ENCODE peak calls at places on chromosomes 6 and 20, in seven cellular contexts. F, L, J, D, O, G and S are unnamed samples.

GRCh38 chr6:1916334-1916985 is 306.7 kb downstream of the FOXC1 start:
- DNase-seq in F (peak; percentile 83), L (no peak), J (no peak), D (peak; percentile 23), O (peak; percentile 38), G (peak; percentile 91), S (no peak)

GRCh38 chr6:17816921-17817611 is 110.3 kb upstream of the NUP153 start:
- DNase-seq in F (peak; percentile 75), L (no peak), J (no peak), D (peak; percentile 18), O (peak; percentile 39), G (peak; percentile 96), S (no peak)

GRCh38 chr6:151381722-151382121 is 9.6 kb downstream of the ZBTB2 start:
- DNase-seq in F (no peak), L (no peak), J (no peak), D (no peak), O (no peak), G (no peak), S (no peak)

GRCh38 chr6:63560806-63561672 is 11.2 kb upstream of the LOC128125822 start:
- DNase-seq in F (peak; percentile 63), L (no peak), J (no peak), D (no peak), O (peak; percentile 50), G (no peak), S (no peak)

GRCh38 chr20:8757146-8757545 is 311.7 kb upstream of the PLCB4 start:
- DNase-seq in F (peak; percentile 85), L (no peak), J (no peak), D (no peak), O (peak; percentile 69), G (no peak), S (no peak)

GRCh38 chr20:24379116-24379927 is 90.1 kb upstream of the SYNDIG1 start:
- DNase-seq in F (peak; percentile 33), L (peak; percentile 19), J (no peak), D (peak; percentile 69), O (no peak), G (no peak), S (no peak)

GRCh38 chr6:162854734-162855191 is 127.0 kb downstream of the PACRG start:
- DNase-seq in F (no peak), L (no peak), J (no peak), D (peak; percentile 24), O (no peak), G (no peak), S (no peak)

GRCh38 chr6:137903933-137904821 is 37.1 kb downstream of the TNFAIP3 start:
- DNase-seq in F (peak; percentile 52), L (no peak), J (no peak), D (no peak), O (no peak), G (peak; percentile 69), S (no peak)

GRCh38 chr6:43074847-43075741 is 1.0 kb upstream of the PTK7 start:
- DNase-seq in F (peak; percentile 80), L (no peak), J (no peak), D (no peak), O (peak; percentile 71), G (no peak), S (no peak)

GRCh38 chr6:158066161-158066781 is 84.6 kb downstream of the SYNJ2 start:
- DNase-seq in F (no peak), L (no peak), J (no peak), D (no peak), O (no peak), G (no peak), S (no peak)

GRCh38 chr6:159833997-159834601 is 34.0 kb downstream of the PNLDC1 start:
- DNase-seq in F (no peak), L (no peak), J (no peak), D (no peak), O (no peak), G (no peak), S (no peak)

GRCh38 chr20:61932711-61933480 is 132.8 kb downstream of the TAF4 start:
- DNase-seq in F (no peak), L (no peak), J (peak; percentile 45), D (no peak), O (no peak), G (no peak), S (no peak)

GRCh38 chr6:112680076-112680475 is 332.9 kb downstream of the RFPL4B start:
- DNase-seq in F (peak; percentile 24), L (no peak), J (no peak), D (no peak), O (no peak), G (no peak), S (no peak)

GRCh38 chr6:52992980-52993379 is 2.1 kb downstream of the GSTA4 start:
- DNase-seq in F (peak; percentile 81), L (no peak), J (no peak), D (no peak), O (peak; percentile 42), G (peak; percentile 23), S (no peak)

GRCh38 chr20:5862703-5863039 is 87.7 kb downstream of the TRMT6 start:
- DNase-seq in F (no peak), L (no peak), J (no peak), D (no peak), O (no peak), G (no peak), S (no peak)

GRCh38 chr6:90464507-90464906 is 122.4 kb downstream of the MAP3K7 start:
- DNase-seq in F (no peak), L (no peak), J (no peak), D (no peak), O (no peak), G (no peak), S (no peak)

GRCh38 chr6:158684745-158685355 is 35.0 kb downstream of the SYTL3 start:
- DNase-seq in F (no peak), L (no peak), J (peak; percentile 6), D (no peak), O (no peak), G (peak; percentile 32), S (no peak)

GRCh38 chr6:2432258-2432657 is 186.9 kb upstream of the GMDS start:
- DNase-seq in F (peak; percentile 97), L (no peak), J (no peak), D (no peak), O (peak; percentile 85), G (peak; percentile 92), S (no peak)

GRCh38 chr6:129844118-129844891 is 16.8 kb downstream of the TMEM244 start:
- DNase-seq in F (peak; percentile 89), L (peak; percentile 55), J (no peak), D (peak; percentile 96), O (peak; percentile 66), G (peak; percentile 71), S (peak; percentile 17)

GRCh38 chr6:24893342-24893850 is 42.4 kb downstream of the RIPOR2 start:
- DNase-seq in F (no peak), L (no peak), J (no peak), D (no peak), O (no peak), G (no peak), S (no peak)

GRCh38 chr20:33927703-33928102 is 66.0 kb upstream of the RALY start:
- DNase-seq in F (no peak), L (no peak), J (no peak), D (no peak), O (no peak), G (no peak), S (no peak)
- H2BK120ac ChIP-seq in F (no peak overlapping the region), L (no peak overlapping the region), J (no peak overlapping the region), D (no peak overlapping the region), O (no peak overlapping the region), G (no peak overlapping the region), S (no peak overlapping the region)

DNA sequence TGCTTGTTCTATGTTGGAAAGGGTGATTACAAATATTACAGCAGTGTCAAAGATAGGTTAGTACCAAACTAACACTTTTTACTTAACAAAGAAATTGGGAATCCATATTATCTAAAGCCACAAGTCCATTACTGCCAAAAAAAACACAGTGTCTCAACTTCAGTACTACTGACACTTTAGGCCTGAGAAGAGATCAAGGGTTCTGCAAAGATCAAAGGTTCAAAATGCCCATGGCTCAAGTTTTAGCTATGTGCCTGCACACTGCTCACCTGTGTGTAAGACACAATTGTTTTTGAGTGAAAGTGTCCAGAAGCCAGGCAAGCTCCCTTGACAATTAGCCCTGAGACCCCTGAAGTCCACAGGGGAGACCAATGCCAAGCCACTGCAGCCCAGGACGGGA is 132.6 kb downstream of the ZMYND8 start:
- DNase-seq in F (no peak), L (no peak), J (no peak), D (no peak), O (no peak), G (no peak), S (no peak)
- H2BK120ac ChIP-seq in F (no peak overlapping the region), L (no peak overlapping the region), J (no peak overlapping the region), D (no peak overlapping the region), O (no peak overlapping the region), G (no peak overlapping the region), S (no peak overlapping the region)

GRCh38 chr6:15905488-15906392 is 223.1 kb upstream of the MYLIP start:
- DNase-seq in F (no peak), L (no peak), J (no peak), D (no peak), O (peak; percentile 60), G (peak; percentile 36), S (no peak)

GRCh38 chr6:15907914-15908518 is 220.9 kb upstream of the MYLIP start:
- DNase-seq in F (no peak), L (no peak), J (no peak), D (peak; percentile 37), O (no peak), G (peak; percentile 100), S (no peak)

GRCh38 chr6:15908871-15909270 is 220.0 kb upstream of the MYLIP start:
- DNase-seq in F (no peak), L (no peak), J (no peak), D (no peak), O (no peak), G (no peak), S (no peak)

GRCh38 chr6:15904651-15905376 is 224.1 kb upstream of the MYLIP start:
- DNase-seq in F (no peak), L (no peak), J (no peak), D (no peak), O (peak; percentile 18), G (no peak), S (no peak)

GRCh38 chr6:15906393-15906976 is 222.4 kb upstream of the MYLIP start:
- DNase-seq in F (no peak), L (no peak), J (no peak), D (no peak), O (no peak), G (peak; percentile 90), S (no peak)
- H2BK120ac ChIP-seq in F (no peak overlapping the region), L (no peak overlapping the region), J (no peak overlapping the region), D (no peak overlapping the region), O (no peak overlapping the region), G (peak overlapping the region; percentile 83), S (no peak overlapping the region)

GRCh38 chr20:40293740-40294139 is 395.3 kb downstream of the MAFB start:
- DNase-seq in F (no peak), L (no peak), J (no peak), D (no peak), O (no peak), G (no peak), S (no peak)

GRCh38 chr20:40291483-40291882 is 397.6 kb downstream of the MAFB start:
- DNase-seq in F (no peak), L (no peak), J (no peak), D (no peak), O (no peak), G (no peak), S (no peak)

GRCh38 chr20:40294747-40295146 is 394.3 kb downstream of the MAFB start:
- DNase-seq in F (no peak), L (no peak), J (no peak), D (no peak), O (no peak), G (no peak), S (no peak)

DNA sequence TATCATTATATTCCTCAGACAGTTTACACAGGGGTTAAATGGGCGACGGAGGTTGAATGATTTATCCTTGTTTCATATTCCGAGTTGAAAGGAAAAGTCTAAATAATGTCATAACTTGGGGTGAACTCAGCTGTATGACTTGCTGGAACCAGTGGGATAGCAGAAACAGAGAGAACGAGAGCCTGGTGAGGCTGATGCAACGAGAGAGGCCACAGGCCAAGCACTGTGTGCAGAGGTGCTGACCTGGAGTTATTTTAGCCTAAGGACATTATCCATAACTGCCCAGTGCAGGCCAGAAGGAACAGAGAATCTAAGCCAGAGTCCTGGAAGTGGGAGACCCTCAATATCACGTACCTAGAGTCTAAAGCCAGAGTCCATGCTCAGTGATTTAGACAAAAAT is 394.9 kb downstream of the MAFB start:
- DNase-seq in F (no peak), L (no peak), J (no peak), D (no peak), O (no peak), G (no peak), S (no peak)
- H2BK120ac ChIP-seq in F (no peak overlapping the region), L (no peak overlapping the region), J (no peak overlapping the region), D (no peak overlapping the region), O (no peak overlapping the region), G (no peak overlapping the region), S (no peak overlapping the region)